ENCODE peak calls at places on chromosome 12, in four cellular contexts. S is H1, L is HepG2, R is K562. V is an unnamed sample.

GRCh38 chr12:115710104-115710564 is 567.4 kb downstream of the MED13L start:
- DNase-seq in L (no peak), R (no peak), S (no peak), V (no peak)

GRCh38 chr12:121765573-121765972 is 27.9 kb downstream of the RHOF start:
- DNase-seq in R (peak; percentile 70), L (no peak), S (no peak), V (no peak)

GRCh38 chr12:75933136-75933535 is 98.4 kb downstream of the PHLDA1 start:
- DNase-seq in S (no peak), R (no peak), L (no peak), V (no peak)

GRCh38 chr12:72264548-72265175 is 7.5 kb upstream of the TRHDE start:
- DNase-seq in S (no peak), R (no peak), L (peak; percentile 19), V (no peak)

GRCh38 chr12:6370994-6371754 is 4.2 kb downstream of the SCNN1A start:
- DNase-seq in L (peak; percentile 97), R (peak; percentile 69), S (peak; percentile 93), V (peak; percentile 87)

GRCh38 chr12:65533177-65533883 is 254.8 kb downstream of the MSRB3 start:
- DNase-seq in S (no peak), L (no peak), R (no peak), V (no peak)

GRCh38 chr12:92581579-92581978 is 121.2 kb upstream of the PLEKHG7 start:
- DNase-seq in L (no peak), S (no peak), R (no peak), V (no peak)

GRCh38 chr12:131229426-131230339 is 276.0 kb downstream of the ADGRD1 start:
- DNase-seq in S (no peak), L (no peak), R (peak; percentile 81), V (peak; percentile 60)

GRCh38 chr12:122152754-122153153 is 21.3 kb downstream of the IL31 start:
- DNase-seq in S (no peak), R (no peak), L (no peak), V (no peak)

GRCh38 chr12:120453977-120454376 is 7.7 kb downstream of the GATC start:
- DNase-seq in L (peak; percentile 45), S (no peak), R (peak; percentile 47), V (no peak)

GRCh38 chr12:8948711-8949524 is 527 bp downstream of the M6PR start:
- DNase-seq in L (peak; percentile 7), R (no peak), S (no peak), V (no peak)

GRCh38 chr12:65818454-65819382 is 5.6 kb upstream of the HMGA2 start:
- DNase-seq in R (no peak), L (no peak), S (no peak), V (no peak)

GRCh38 chr12:100827901-100828520 is 33.4 kb downstream of the ANO4 start:
- DNase-seq in S (no peak), L (peak; percentile 13), R (peak; percentile 15), V (no peak)

DNA sequence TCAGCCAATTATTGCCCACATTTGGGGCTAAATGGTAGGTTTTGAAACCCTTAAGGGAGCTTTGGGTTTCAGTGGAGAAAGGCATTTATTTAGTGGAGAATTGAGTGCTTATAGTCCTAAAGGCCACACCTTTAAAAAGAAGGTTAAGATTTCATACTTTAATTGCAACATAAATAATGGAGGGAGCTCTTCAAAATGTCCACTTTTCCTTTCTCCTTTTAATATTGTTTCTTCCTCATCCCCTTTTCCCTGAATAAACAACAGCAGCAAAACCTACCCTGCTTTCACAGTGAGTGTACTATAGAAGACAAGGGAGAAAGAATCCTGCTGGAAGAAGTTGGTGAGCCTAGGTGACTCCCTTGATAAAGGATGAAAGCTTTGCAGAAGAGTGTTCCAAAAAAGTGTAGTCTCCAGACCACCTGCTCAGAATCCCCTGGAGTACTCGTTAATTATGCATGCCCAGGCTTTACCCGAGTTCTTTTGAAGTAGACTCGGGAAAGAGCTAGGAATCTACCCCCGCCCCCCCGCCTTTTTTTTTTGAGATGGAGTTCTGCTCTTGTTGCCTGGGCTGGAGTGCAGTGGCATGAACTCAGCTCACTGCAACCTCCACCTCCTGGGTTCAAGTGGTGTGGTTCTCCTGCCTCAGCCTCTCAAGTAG is 11.5 kb upstream of the EID3 start:
- DNase-seq in L (no peak), S (no peak), R (no peak), V (no peak)
- TF ChIP-seq USF2 in L (no peak), S (no peak), R (no peak), V (no peak)

DNA sequence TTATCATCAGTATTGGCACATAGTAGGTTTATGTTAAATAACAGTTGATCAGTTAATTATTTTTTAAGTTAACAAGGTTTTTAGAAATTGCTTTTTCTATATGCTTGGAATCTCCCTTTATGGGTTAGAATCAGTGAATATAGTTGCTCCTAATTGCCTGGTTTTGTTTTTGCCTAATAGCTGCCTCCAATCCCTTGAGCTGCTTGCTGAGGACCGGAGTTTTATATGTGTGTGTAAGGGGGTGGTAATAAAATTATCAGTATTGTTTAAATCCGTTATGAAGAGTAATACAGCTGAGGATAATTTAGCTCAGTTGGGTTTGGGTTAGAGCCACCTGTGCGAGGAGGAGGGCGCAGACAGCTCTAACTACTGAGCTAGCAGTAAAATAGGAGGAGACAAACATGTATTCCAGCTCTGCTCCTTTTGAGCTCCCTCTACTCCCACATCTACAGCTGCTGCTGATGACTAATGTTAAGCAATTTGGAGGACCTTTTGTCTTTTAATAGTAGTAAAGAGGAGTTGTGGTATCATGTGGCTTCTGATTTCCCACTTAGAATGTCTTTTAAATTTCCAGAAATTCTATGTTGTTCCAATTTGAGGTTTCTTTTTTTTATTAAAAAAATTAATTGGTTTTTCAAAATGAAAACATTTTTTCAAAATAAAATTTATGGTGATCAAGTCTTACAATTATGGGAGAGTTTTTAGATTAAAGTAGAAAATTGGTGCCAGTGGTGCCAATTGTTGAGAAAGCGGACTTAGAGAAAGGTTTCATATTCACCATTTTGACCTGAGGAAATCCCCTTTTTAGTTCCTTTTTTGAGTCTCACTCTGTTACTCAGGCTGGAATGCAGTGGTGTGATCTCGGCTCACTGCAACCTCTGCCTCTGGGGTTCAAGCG is 61.6 kb downstream of the SPATS2 start:
- DNase-seq in R (peak; percentile 21), L (no peak), S (no peak), V (no peak)
- TF ChIP-seq SP1 in R (no peak), L (no peak), S (no peak), V (no peak)

DNA sequence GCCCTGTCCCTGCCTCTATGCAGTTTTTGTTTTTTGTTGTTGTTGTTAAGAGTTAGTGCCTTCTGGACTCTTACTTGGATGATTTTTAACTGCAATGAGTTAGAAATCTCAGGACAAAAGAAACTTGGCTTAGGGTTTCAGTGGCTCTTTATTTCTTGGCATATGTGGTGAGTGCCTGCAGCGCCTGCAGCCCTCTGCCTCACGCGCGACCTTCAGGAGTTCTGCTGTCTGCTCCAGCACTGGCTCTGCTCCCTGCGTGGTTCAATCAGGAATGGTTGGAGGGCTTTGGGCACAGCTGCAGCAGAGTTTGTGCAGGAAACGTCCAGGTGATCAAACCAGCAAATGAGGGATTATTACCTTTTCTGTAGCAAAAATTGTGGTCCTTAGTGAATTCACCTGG is 19.8 kb downstream of the PPM1H start:
- DNase-seq in R (no peak), S (no peak), L (no peak), V (no peak)
- TF ChIP-seq USF2 in R (no peak), S (no peak), L (no peak), V (no peak)

DNA sequence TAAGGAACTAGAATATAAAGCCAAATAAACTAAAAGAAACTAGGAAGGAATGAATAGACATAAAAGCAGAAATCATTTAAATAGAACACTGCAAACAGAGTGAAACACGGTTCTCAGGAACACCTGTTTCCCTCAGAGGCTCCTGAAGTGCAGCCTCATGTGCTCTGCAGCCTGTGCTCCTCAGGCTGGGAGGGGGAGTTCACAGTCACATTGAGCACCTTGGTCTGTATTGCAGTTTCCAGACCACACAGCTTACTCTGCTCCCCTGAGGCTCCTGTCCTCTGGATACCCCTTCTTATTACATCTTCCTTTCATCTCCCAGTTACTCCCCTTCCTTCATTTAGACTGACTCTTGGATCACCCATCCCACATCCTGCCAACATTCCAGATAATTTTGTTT is 49.7 kb upstream of the DCD start:
- DNase-seq in L (no peak), S (no peak), R (no peak), V (no peak)
- TF ChIP-seq SP1 in L (no peak), S (no peak), R (no peak), V (no peak)

DNA sequence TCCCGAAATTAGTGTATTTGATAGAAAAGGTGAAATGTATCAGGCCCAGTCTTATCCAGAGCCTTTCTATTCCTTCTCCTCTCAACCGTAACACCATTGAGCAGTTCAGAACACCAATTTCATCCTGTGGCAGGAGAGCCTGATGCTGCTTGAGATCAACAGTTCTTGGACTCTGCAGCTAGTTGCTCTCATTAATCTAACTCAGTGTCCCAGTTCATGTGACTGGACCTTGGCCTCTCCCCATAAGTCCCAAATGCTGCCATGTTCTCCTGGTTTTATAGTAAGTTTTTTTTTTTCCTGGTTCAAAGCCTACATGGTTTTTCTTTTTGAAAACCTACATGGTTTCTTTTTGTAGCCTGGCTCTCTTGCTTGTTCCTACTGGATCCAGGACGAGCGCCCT is 293.9 kb downstream of the ITPR2 start:
- DNase-seq in L (peak; percentile 12), R (no peak), S (no peak), V (no peak)
- TF ChIP-seq USF2 in L (no peak), R (no peak), S (no peak), V (no peak)

GRCh38 chr12:89947437-89948265 is 239.0 kb upstream of the ATP2B1 start:
- DNase-seq in L (no peak), R (no peak), S (no peak), V (no peak)
- TF ChIP-seq SP1 in L (no peak), R (no peak), S (no peak), V (no peak)

GRCh38 chr12:125203145-125203765 is 138.0 kb downstream of the AACS start:
- DNase-seq in S (no peak), R (peak; percentile 29), L (peak; percentile 9), V (no peak)
- TF ChIP-seq USF2 in S (no peak), R (no peak), L (no peak), V (no peak)

GRCh38 chr12:25827747-25828146 is 130.7 kb upstream of the RASSF8 start:
- DNase-seq in S (no peak), L (no peak), R (no peak), V (no peak)

GRCh38 chr12:25833657-25834056 is 124.8 kb upstream of the RASSF8 start:
- DNase-seq in L (no peak), S (no peak), R (no peak), V (no peak)

GRCh38 chr12:25828188-25828587 is 130.3 kb upstream of the RASSF8 start:
- DNase-seq in L (no peak), S (no peak), R (no peak), V (no peak)

GRCh38 chr12:25829192-25829591 is 129.3 kb upstream of the RASSF8 start:
- DNase-seq in S (no peak), L (no peak), R (no peak), V (no peak)

DNA sequence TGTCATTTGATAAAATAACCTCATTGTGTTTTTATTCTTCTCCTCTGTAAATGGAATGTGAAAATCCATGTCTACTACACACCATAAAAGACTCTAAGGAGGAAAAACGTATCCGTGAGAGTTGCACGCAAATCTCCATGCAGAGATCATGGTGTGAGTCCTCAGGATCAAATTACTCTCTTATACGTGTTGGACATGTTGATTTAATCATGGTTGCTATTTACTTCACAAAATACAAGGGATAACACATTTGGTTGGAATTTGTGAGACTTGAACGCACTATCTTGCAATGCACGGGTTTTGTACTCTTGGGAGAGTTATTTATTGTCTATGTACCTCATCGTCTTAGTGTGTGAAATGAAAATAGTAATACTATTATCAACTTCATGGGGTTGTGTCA is 128.0 kb upstream of the RASSF8 start:
- DNase-seq in L (no peak), S (no peak), R (no peak), V (no peak)
- TF ChIP-seq SP1 in L (no peak), S (no peak), R (no peak), V (no peak)

V was measured in WTC11.